ENCODE peak calls at places on chromosomes 13 and 19, in six cellular contexts. One of them, this sample, is unnamed. For H3K4me1, the result is how much of the 10 kb centered on the place peaks cover.

GRCh38 chr13:66407159-66407558 is 823.0 kb downstream of the PCDH9 start:
- DNase-seq in IMR-90: no peak
- DNase-seq in H1: no peak
- DNase-seq in H9: no peak
- DNase-seq in neuronal stem cell: peak
- DNase-seq in mesenchymal stem cell: peak
- DNase-seq in this sample: no peak

GRCh38 chr13:37023871-37024270 is 23.3 kb downstream of the EXOSC8 start:
- DNase-seq in IMR-90: peak
- DNase-seq in H1: no peak
- DNase-seq in H9: no peak
- DNase-seq in neuronal stem cell: no peak
- DNase-seq in mesenchymal stem cell: peak
- DNase-seq in this sample: peak

GRCh38 chr19:16118489-16119033 is 6.9 kb downstream of the RAB8A start:
- DNase-seq in IMR-90: no peak
- DNase-seq in H1: no peak
- DNase-seq in H9: no peak
- DNase-seq in neuronal stem cell: no peak
- DNase-seq in mesenchymal stem cell: no peak
- DNase-seq in this sample: peak

GRCh38 chr19:37572203-37572602 is 22.4 kb downstream of the ZNF571 start:
- DNase-seq in IMR-90: peak
- DNase-seq in H1: no peak
- DNase-seq in H9: no peak
- DNase-seq in neuronal stem cell: no peak
- DNase-seq in mesenchymal stem cell: no peak
- DNase-seq in this sample: peak

GRCh38 chr13:21478881-21479808 is 20.0 kb upstream of the ZDHHC20 start:
- DNase-seq in IMR-90: peak
- DNase-seq in H1: no peak
- DNase-seq in H9: no peak
- DNase-seq in neuronal stem cell: peak
- DNase-seq in mesenchymal stem cell: peak
- DNase-seq in this sample: peak

GRCh38 chr19:6241680-6242079 is 38.1 kb downstream of the MLLT1 start:
- DNase-seq in IMR-90: no peak
- DNase-seq in H1: no peak
- DNase-seq in H9: no peak
- DNase-seq in neuronal stem cell: no peak
- DNase-seq in mesenchymal stem cell: no peak
- DNase-seq in this sample: no peak

GRCh38 chr19:11261431-11261901 is 858 bp downstream of the DOCK6 start:
- DNase-seq in IMR-90: no peak
- DNase-seq in H1: peak
- DNase-seq in H9: no peak
- DNase-seq in neuronal stem cell: no peak
- DNase-seq in mesenchymal stem cell: peak
- DNase-seq in this sample: no peak

GRCh38 chr19:664913-665443 is 2.0 kb upstream of the RNF126 start:
- DNase-seq in IMR-90: peak
- DNase-seq in H1: peak
- DNase-seq in H9: peak
- DNase-seq in neuronal stem cell: peak
- DNase-seq in mesenchymal stem cell: peak
- DNase-seq in this sample: peak

GRCh38 chr19:17294051-17294891 is 9.0 kb downstream of the ABHD8 start:
- DNase-seq in IMR-90: no peak
- DNase-seq in H1: peak
- DNase-seq in H9: peak
- DNase-seq in neuronal stem cell: no peak
- DNase-seq in mesenchymal stem cell: no peak
- DNase-seq in this sample: peak

GRCh38 chr13:39506559-39507390 is 96.2 kb downstream of the LHFPL6 start:
- DNase-seq in IMR-90: peak
- DNase-seq in H1: no peak
- DNase-seq in H9: no peak
- DNase-seq in neuronal stem cell: no peak
- DNase-seq in mesenchymal stem cell: peak
- DNase-seq in this sample: peak

GRCh38 chr13:85538957-85539356 is 260.3 kb downstream of the SLITRK6 start:
- DNase-seq in IMR-90: no peak
- DNase-seq in H1: no peak
- DNase-seq in H9: no peak
- DNase-seq in neuronal stem cell: no peak
- DNase-seq in mesenchymal stem cell: no peak
- DNase-seq in this sample: no peak

GRCh38 chr13:25561842-25562241 is 190.1 kb downstream of the ATP8A2 start:
- DNase-seq in IMR-90: no peak
- DNase-seq in H1: no peak
- DNase-seq in H9: no peak
- DNase-seq in neuronal stem cell: no peak
- DNase-seq in mesenchymal stem cell: no peak
- DNase-seq in this sample: no peak

GRCh38 chr19:16325161-16325527 is 518 bp downstream of the KLF2 start:
- DNase-seq in IMR-90: no peak
- DNase-seq in H1: peak
- DNase-seq in H9: peak
- DNase-seq in neuronal stem cell: peak
- DNase-seq in mesenchymal stem cell: peak
- DNase-seq in this sample: no peak

GRCh38 chr13:29441301-29441700 is 154.2 kb downstream of the SLC7A1 start:
- DNase-seq in IMR-90: no peak
- DNase-seq in H1: no peak
- DNase-seq in H9: no peak
- DNase-seq in neuronal stem cell: no peak
- DNase-seq in mesenchymal stem cell: no peak
- DNase-seq in this sample: no peak

GRCh38 chr13:29436291-29436690 is 159.2 kb downstream of the SLC7A1 start:
- DNase-seq in IMR-90: peak
- DNase-seq in H1: no peak
- DNase-seq in H9: no peak
- DNase-seq in neuronal stem cell: no peak
- DNase-seq in mesenchymal stem cell: peak
- DNase-seq in this sample: no peak

GRCh38 chr13:29436721-29437250 is 158.7 kb downstream of the SLC7A1 start:
- DNase-seq in IMR-90: no peak
- DNase-seq in H1: no peak
- DNase-seq in H9: no peak
- DNase-seq in neuronal stem cell: no peak
- DNase-seq in mesenchymal stem cell: peak
- DNase-seq in this sample: no peak

GRCh38 chr13:29438772-29439171 is 156.7 kb downstream of the SLC7A1 start:
- DNase-seq in IMR-90: no peak
- DNase-seq in H1: no peak
- DNase-seq in H9: no peak
- DNase-seq in neuronal stem cell: no peak
- DNase-seq in mesenchymal stem cell: no peak
- DNase-seq in this sample: peak

GRCh38 chr13:29439601-29440381 is 155.7 kb downstream of the SLC7A1 start:
- DNase-seq in IMR-90: no peak
- DNase-seq in H1: no peak
- DNase-seq in H9: no peak
- DNase-seq in neuronal stem cell: no peak
- DNase-seq in mesenchymal stem cell: no peak
- DNase-seq in this sample: no peak
- H3K4me1 ChIP-seq in IMR-90: under half
- H3K4me1 ChIP-seq in H1: under half
- H3K4me1 ChIP-seq in H9: under half
- H3K4me1 ChIP-seq in neuronal stem cell: under half
- H3K4me1 ChIP-seq in mesenchymal stem cell: under half
- H3K4me1 ChIP-seq in this sample: under half

DNA sequence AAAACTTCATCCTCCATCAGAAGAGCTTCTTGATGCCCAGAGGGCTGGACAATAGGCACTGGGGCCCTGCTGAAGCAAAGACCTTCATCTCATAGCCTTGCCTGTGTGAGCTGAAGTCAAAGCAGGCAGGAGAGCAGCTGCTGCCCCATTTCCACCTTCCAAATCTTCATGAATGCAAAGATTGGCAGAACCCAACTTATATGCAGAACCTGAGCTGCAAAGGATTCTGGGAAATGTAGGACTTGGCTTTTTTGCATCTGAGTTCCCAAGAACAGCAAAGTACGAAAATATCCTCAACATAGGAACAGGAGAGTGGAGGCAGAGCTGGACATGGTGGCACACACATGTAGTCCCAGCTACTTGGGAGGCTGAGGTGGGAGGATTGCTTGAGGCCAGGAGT is 30.8 kb downstream of the CKM start:
- DNase-seq in IMR-90: no peak
- DNase-seq in H1: no peak
- DNase-seq in H9: no peak
- DNase-seq in neuronal stem cell: no peak
- DNase-seq in mesenchymal stem cell: no peak
- DNase-seq in this sample: no peak
- H4K91ac ChIP-seq in IMR-90: no peak
- H4K91ac ChIP-seq in H1: no peak
- H4K91ac ChIP-seq in H9: no peak
- H4K91ac ChIP-seq in neuronal stem cell: no peak
- H4K91ac ChIP-seq in mesenchymal stem cell: no peak
- H4K91ac ChIP-seq in this sample: no peak

DNA sequence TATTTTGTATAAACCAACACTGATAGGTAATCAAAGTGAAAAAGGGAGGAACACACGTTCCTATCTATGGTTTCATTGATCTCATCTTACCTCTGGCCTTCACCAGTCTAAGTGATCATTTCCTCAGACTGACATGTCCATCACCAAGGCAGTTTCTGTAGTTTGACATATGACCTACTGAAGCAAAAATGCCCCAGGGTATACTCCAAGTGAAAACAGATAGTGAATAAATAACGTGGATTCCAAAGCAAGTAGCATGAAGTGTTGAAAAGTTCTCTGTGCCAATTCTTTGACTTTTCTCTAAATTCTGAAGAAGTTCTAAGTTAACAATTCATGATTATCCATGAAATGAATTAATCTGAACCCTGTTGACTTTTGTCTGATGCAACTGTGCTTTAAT is 334.2 kb upstream of the SGCG start:
- DNase-seq in IMR-90: no peak
- DNase-seq in H1: no peak
- DNase-seq in H9: no peak
- DNase-seq in neuronal stem cell: no peak
- DNase-seq in mesenchymal stem cell: no peak
- DNase-seq in this sample: no peak
- H2AK5ac ChIP-seq in IMR-90: no peak
- H2AK5ac ChIP-seq in H1: no peak
- H2AK5ac ChIP-seq in H9: no peak
- H2AK5ac ChIP-seq in neuronal stem cell: no peak
- H2AK5ac ChIP-seq in mesenchymal stem cell: no peak
- H2AK5ac ChIP-seq in this sample: no peak

GRCh38 chr19:12783226-12783848 is 7.9 kb upstream of the JUNB start:
- DNase-seq in IMR-90: no peak
- DNase-seq in H1: no peak
- DNase-seq in H9: no peak
- DNase-seq in neuronal stem cell: no peak
- DNase-seq in mesenchymal stem cell: peak
- DNase-seq in this sample: no peak
- H3K4me1 ChIP-seq in IMR-90: half or more
- H3K4me1 ChIP-seq in H1: under half
- H3K4me1 ChIP-seq in H9: under half
- H3K4me1 ChIP-seq in neuronal stem cell: half or more
- H3K4me1 ChIP-seq in mesenchymal stem cell: under half
- H3K4me1 ChIP-seq in this sample: half or more

DNA sequence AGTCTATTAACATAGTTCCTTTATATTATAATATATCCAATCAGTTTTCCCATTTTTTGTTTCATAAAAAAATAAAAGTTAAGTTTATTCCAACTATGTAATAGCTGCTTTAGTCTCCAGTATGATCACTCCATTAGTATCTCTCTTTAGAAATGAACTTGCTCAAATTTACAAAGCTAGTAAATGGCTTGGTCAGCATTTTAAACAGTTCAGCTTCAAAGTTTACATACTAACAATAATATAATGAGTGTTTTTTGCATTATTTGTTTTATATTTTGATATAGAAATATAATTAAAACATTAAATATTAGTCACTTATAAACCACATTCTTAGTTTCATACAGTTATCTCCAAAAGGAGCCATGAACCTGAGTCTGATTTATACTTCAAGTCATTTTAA is 1073.8 kb downstream of the SLITRK5 start:
- DNase-seq in IMR-90: no peak
- DNase-seq in H1: no peak
- DNase-seq in H9: no peak
- DNase-seq in neuronal stem cell: no peak
- DNase-seq in mesenchymal stem cell: no peak
- DNase-seq in this sample: no peak
- H4K91ac ChIP-seq in IMR-90: no peak
- H4K91ac ChIP-seq in H1: no peak
- H4K91ac ChIP-seq in H9: no peak
- H4K91ac ChIP-seq in neuronal stem cell: no peak
- H4K91ac ChIP-seq in mesenchymal stem cell: no peak
- H4K91ac ChIP-seq in this sample: no peak

GRCh38 chr13:49637989-49638388 is 9.7 kb downstream of the ARL11 start:
- DNase-seq in IMR-90: no peak
- DNase-seq in H1: no peak
- DNase-seq in H9: no peak
- DNase-seq in neuronal stem cell: no peak
- DNase-seq in mesenchymal stem cell: no peak
- DNase-seq in this sample: no peak

GRCh38 chr13:49633687-49634086 is 5.4 kb downstream of the ARL11 start:
- DNase-seq in IMR-90: no peak
- DNase-seq in H1: no peak
- DNase-seq in H9: no peak
- DNase-seq in neuronal stem cell: no peak
- DNase-seq in mesenchymal stem cell: no peak
- DNase-seq in this sample: no peak

GRCh38 chr13:49636705-49637104 is 8.4 kb downstream of the ARL11 start:
- DNase-seq in IMR-90: no peak
- DNase-seq in H1: no peak
- DNase-seq in H9: no peak
- DNase-seq in neuronal stem cell: no peak
- DNase-seq in mesenchymal stem cell: no peak
- DNase-seq in this sample: no peak

GRCh38 chr13:49638416-49639072 is 10.2 kb downstream of the ARL11 start:
- DNase-seq in IMR-90: no peak
- DNase-seq in H1: no peak
- DNase-seq in H9: no peak
- DNase-seq in neuronal stem cell: no peak
- DNase-seq in mesenchymal stem cell: no peak
- DNase-seq in this sample: no peak

GRCh38 chr13:49635599-49636433 is 7.5 kb downstream of the ARL11 start:
- DNase-seq in IMR-90: peak
- DNase-seq in H1: peak
- DNase-seq in H9: peak
- DNase-seq in neuronal stem cell: no peak
- DNase-seq in mesenchymal stem cell: peak
- DNase-seq in this sample: no peak
- H2AK5ac ChIP-seq in IMR-90: peak
- H2AK5ac ChIP-seq in H1: no peak
- H2AK5ac ChIP-seq in H9: no peak
- H2AK5ac ChIP-seq in neuronal stem cell: no peak
- H2AK5ac ChIP-seq in mesenchymal stem cell: no peak
- H2AK5ac ChIP-seq in this sample: no peak

GRCh38 chr19:40750285-40751064 is at the start of gene ACTMAP:
- DNase-seq in IMR-90: peak
- DNase-seq in H1: peak
- DNase-seq in H9: peak
- DNase-seq in neuronal stem cell: peak
- DNase-seq in mesenchymal stem cell: peak
- DNase-seq in this sample: peak
- H3K4me1 ChIP-seq in IMR-90: under half
- H3K4me1 ChIP-seq in H1: under half
- H3K4me1 ChIP-seq in H9: under half
- H3K4me1 ChIP-seq in neuronal stem cell: under half
- H3K4me1 ChIP-seq in mesenchymal stem cell: under half
- H3K4me1 ChIP-seq in this sample: under half

This sample was measured in trophoblast cell.